ENCODE peak calls at places on chromosomes 4 and X, in seven cellular contexts. L is BE2C; W is CD8-positive, alpha-beta T cell; S is stimulated activated CD4-positive, alpha-beta T cell treated with anti-CD3 and anti-CD28 coated beads, Interleukin-1b, Interleukin-23, amount 100 ng/mL, for 48 hours; E is activated gamma-delta T cell treated with Interleukin-2 at 50 U/mL for 16 hours; I is T47D; Y is NAMALWA. V is an unnamed sample.

GRCh38 chr4:137519406-137519805 is 12.9 kb downstream of the PCDH18 start:
- DNase-seq in I (no peak), W (no peak), L (no peak), Y (no peak), S (no peak), E (no peak), V (no peak)

GRCh38 chr4:176005766-176006165 is 59.9 kb upstream of the WDR17 start:
- DNase-seq in Y (no peak), S (no peak), E (no peak), W (no peak), I (no peak), L (no peak), V (no peak)

GRCh38 chr4:71186566-71187398 is 152.0 kb upstream of the SLC4A4 start:
- DNase-seq in I (no peak), E (peak), L (peak), Y (no peak), W (peak), S (peak), V (peak)

GRCh38 chr4:1793940-1794808 is 1.1 kb downstream of the FGFR3 start:
- DNase-seq in L (no peak), E (no peak), Y (no peak), S (no peak), I (peak), W (no peak), V (no peak)

GRCh38 chrX:9940397-9940796 is 26.8 kb upstream of the CLDN34 start:
- DNase-seq in I (no peak), S (no peak), W (no peak), E (no peak), Y (no peak), L (no peak), V (no peak)

GRCh38 chrX:19513383-19513782 is 1.9 kb downstream of the MAP3K15 start:
- DNase-seq in W (no peak), L (no peak), S (no peak), I (no peak), Y (no peak), E (no peak), V (peak)

GRCh38 chr4:113773756-113774155 is 12.2 kb upstream of the CAMK2D start:
- DNase-seq in S (no peak), L (no peak), Y (no peak), W (no peak), I (no peak), E (no peak), V (no peak)

GRCh38 chr4:16268290-16268689 is 42.0 kb upstream of the TAPT1 start:
- DNase-seq in Y (no peak), I (no peak), W (no peak), E (no peak), L (no peak), S (no peak), V (no peak)

V was measured in WERI-Rb-1.